ENCODE peak calls at places on chromosomes 16 and 17, in ten cellular contexts. B is RKO; H is brain microvascular endothelial cell; O is BJ; Z is hypothalamus; U is activated T-cell treated with anti-CD3 and anti-CD28 coated beads for 1 hour; E is EL; W is lower leg skin; T is stimulated activated CD8-positive, alpha-beta memory T cell treated with anti-CD3 and anti-CD28 coated beads, Interleukin-15, amount 100 ng/mL, for 1 hour; K is T-helper 1 cell. G is an unnamed sample.
A peak's percentile ranks its signal among the peaks of the same experiment; 100 is the strongest.

GRCh38 chr17:82041139-82041814 is 3.8 kb upstream of the DCXR start:
- DNase-seq in B (no peak), H (no peak), O (no peak), Z (no peak), U (no peak), E (peak; percentile 37), W (no peak), T (no peak), K (no peak), G (no peak)

GRCh38 chr17:21263351-21263750 is 10.1 kb upstream of the NATD1 start:
- DNase-seq in B (peak; percentile 67), H (no peak), O (no peak), Z (no peak), U (no peak), E (peak; percentile 36), W (no peak), T (no peak), K (no peak), G (no peak)

GRCh38 chr17:82914375-82914774 is 74.6 kb upstream of the ZNF750 start:
- DNase-seq in B (no peak), H (no peak), O (no peak), Z (no peak), U (no peak), E (no peak), W (no peak), T (no peak), K (no peak), G (peak; percentile 29)

GRCh38 chr17:28370744-28371103 is 617 bp upstream of the VTN start:
- DNase-seq in B (no peak), H (no peak), O (no peak), Z (no peak), U (no peak), E (no peak), W (no peak), T (no peak), K (no peak), G (no peak)

GRCh38 chr17:60135951-60136666 is 13.7 kb upstream of the CA4 start:
- DNase-seq in B (no peak), H (no peak), O (no peak), Z (no peak), U (no peak), E (no peak), W (peak; percentile 61), T (no peak), K (no peak), G (no peak)

GRCh38 chr17:66737524-66737923 is 97.4 kb upstream of the CACNG5 start:
- DNase-seq in B (no peak), H (peak; percentile 66), O (peak; percentile 12), Z (peak; percentile 64), U (no peak), E (no peak), W (no peak), T (no peak), K (no peak), G (peak; percentile 70)

GRCh38 chr16:87210949-87211348 is 106.2 kb downstream of the C16orf95 start:
- DNase-seq in B (no peak), H (no peak), O (no peak), Z (no peak), U (no peak), E (peak; percentile 56), W (no peak), T (no peak), K (no peak), G (peak; percentile 32)

GRCh38 chr16:67150833-67151396 is at the start of gene B3GNT9:
- DNase-seq in B (peak; percentile 85), H (peak; percentile 43), O (no peak), Z (peak; percentile 65), U (no peak), E (peak; percentile 80), W (peak; percentile 94), T (no peak), K (no peak), G (peak; percentile 49)